ENCODE peak calls at places on chromosomes 12 and 14, in eight cellular contexts. F is stimulated activated naive CD8-positive, alpha-beta T cell treated with anti-CD3 and anti-CD28 coated beads, Interleukin-15, Interleukin-2, amounts not matched to agents 100 U/mL and 50 U/mL, for 24 hours; J is Peyer's patch; T is MCF 10A; X is left ventricle myocardium inferior; V is NCI-H524; M is fibroblast of lung; K is stimulated activated CD8-positive, alpha-beta memory T cell treated with anti-CD3 and anti-CD28 coated beads, Interleukin-15, amount 100 ng/mL, for 48 hours. C is an unnamed sample.

GRCh38 chr14:33792387-33793368 is 158.2 kb downstream of the EGLN3 start:
- DNase-seq in F (peak), J (peak), T (peak), X (peak), V (peak), M (peak), K (peak), C (peak)

GRCh38 chr14:103618999-103619398 is 10.0 kb upstream of the KLC1 start:
- DNase-seq in F (no peak), J (no peak), T (no peak), X (no peak), V (no peak), M (no peak), K (no peak), C (no peak)

GRCh38 chr14:53894456-53894855 is 62.2 kb downstream of the BMP4 start:
- DNase-seq in F (no peak), J (no peak), T (peak), X (no peak), V (no peak), M (peak), K (no peak), C (no peak)

GRCh38 chr12:114481200-114481535 is 75.2 kb upstream of the TBX5 start:
- DNase-seq in F (no peak), J (no peak), T (no peak), X (no peak), V (no peak), M (no peak), K (no peak), C (no peak)

GRCh38 chr12:51388066-51388799 is 3.0 kb downstream of the GALNT6 start:
- DNase-seq in F (no peak), J (no peak), T (peak), X (no peak), V (no peak), M (peak), K (no peak), C (peak)

GRCh38 chr12:9943244-9943643 is 11.1 kb upstream of the CLEC2A start:
- DNase-seq in F (peak), J (no peak), T (no peak), X (no peak), V (no peak), M (no peak), K (no peak), C (peak)

GRCh38 chr12:40263616-40264409 is 39.0 kb downstream of the LRRK2 start:
- DNase-seq in F (no peak), J (no peak), T (no peak), X (no peak), V (no peak), M (peak), K (no peak), C (no peak)

GRCh38 chr12:119447618-119448017 is 113.1 kb downstream of the CCDC60 start:
- DNase-seq in F (no peak), J (no peak), T (no peak), X (no peak), V (no peak), M (no peak), K (no peak), C (no peak)

GRCh38 chr14:65487783-65488578 is 75.5 kb downstream of the FUT8 start:
- DNase-seq in F (no peak), J (no peak), T (no peak), X (no peak), V (no peak), M (no peak), K (no peak), C (no peak)

GRCh38 chr14:87999282-87999681 is 5.7 kb upstream of the GPR65 start:
- DNase-seq in F (no peak), J (no peak), T (no peak), X (no peak), V (no peak), M (no peak), K (no peak), C (no peak)

GRCh38 chr12:108054496-108054895 is 74.6 kb upstream of the WSCD2 start:
- DNase-seq in F (no peak), J (no peak), T (no peak), X (no peak), V (no peak), M (no peak), K (no peak), C (no peak)

GRCh38 chr12:59637657-59638150 is 41.9 kb downstream of the SLC16A7 start:
- DNase-seq in F (no peak), J (no peak), T (no peak), X (no peak), V (no peak), M (peak), K (no peak), C (no peak)

GRCh38 chr14:75044760-75045159 is 6.5 kb downstream of the MLH3 start:
- DNase-seq in F (no peak), J (no peak), T (no peak), X (no peak), V (peak), M (peak), K (no peak), C (no peak)

GRCh38 chr14:104598461-104599273 is 5.9 kb downstream of the TMEM179 start:
- DNase-seq in F (no peak), J (peak), T (no peak), X (no peak), V (no peak), M (no peak), K (no peak), C (peak)

GRCh38 chr14:50425105-50425504 is 28.4 kb upstream of the CDKL1 start:
- DNase-seq in F (no peak), J (no peak), T (no peak), X (no peak), V (no peak), M (no peak), K (no peak), C (no peak)

GRCh38 chr14:100610511-100611217 is 23.4 kb upstream of the BEGAIN start:
- DNase-seq in F (no peak), J (peak), T (peak), X (no peak), V (no peak), M (no peak), K (no peak), C (peak)

GRCh38 chr14:33839193-33840076 is 111.4 kb downstream of the EGLN3 start:
- DNase-seq in F (peak), J (no peak), T (peak), X (no peak), V (peak), M (peak), K (no peak), C (peak)

GRCh38 chr12:7144414-7145120 is 14.4 kb downstream of the CLSTN3 start:
- DNase-seq in F (no peak), J (no peak), T (peak), X (no peak), V (peak), M (peak), K (no peak), C (no peak)

GRCh38 chr14:70901218-70901772 is 6.0 kb upstream of the PCNX1 start:
- DNase-seq in F (no peak), J (no peak), T (no peak), X (no peak), V (no peak), M (peak), K (no peak), C (no peak)

GRCh38 chr14:104694475-104694950 is 5.1 kb downstream of the INF2 start:
- DNase-seq in F (no peak), J (no peak), T (no peak), X (no peak), V (no peak), M (no peak), K (no peak), C (no peak)

GRCh38 chr12:67091204-67091603 is 178.0 kb upstream of the CAND1 start:
- DNase-seq in F (no peak), J (no peak), T (peak), X (no peak), V (peak), M (no peak), K (no peak), C (no peak)

GRCh38 chr12:120287491-120287890 is 4.2 kb downstream of the RNU4-2 start:
- DNase-seq in F (no peak), J (no peak), T (no peak), X (no peak), V (no peak), M (no peak), K (no peak), C (no peak)

GRCh38 chr12:25283006-25283405 is 32.3 kb upstream of the KRAS start:
- DNase-seq in F (no peak), J (no peak), T (no peak), X (no peak), V (no peak), M (no peak), K (no peak), C (no peak)

GRCh38 chr12:109557809-109558208 is 15.5 kb downstream of the MMAB start:
- DNase-seq in F (no peak), J (no peak), T (no peak), X (no peak), V (no peak), M (no peak), K (no peak), C (no peak)

GRCh38 chr12:54935235-54935951 is 49.2 kb downstream of the TESPA1 start:
- DNase-seq in F (peak), J (no peak), T (peak), X (no peak), V (no peak), M (peak), K (peak), C (no peak)

C was measured in Right ventricle myocardium superior.